ENCODE peak calls at places on chromosomes 4 and X, in ten cellular contexts. A is PC-3, Q is fibroblast of the aortic adventitia, F is astrocyte of the spinal cord, L is lower lobe of right lung, S is SK-N-SH, U is brain microvascular endothelial cell, Z is endothelial cell, Y is GM23338, K is AG04450. P is an unnamed sample.

GRCh38 chrX:17414839-17415238 is 39.8 kb downstream of the NHS start:
- DNase-seq in A (no peak), Q (no peak), F (no peak), L (no peak), S (no peak), U (no peak), Z (peak), Y (peak), K (no peak), P (no peak)

GRCh38 chr4:39635023-39635422 is 3.6 kb downstream of the SMIM14 start:
- DNase-seq in A (peak), Q (peak), F (no peak), L (no peak), S (no peak), U (no peak), Z (no peak), Y (peak), K (no peak), P (no peak)

GRCh38 chr4:172809998-172810397 is 358.6 kb upstream of the GALNT7 start:
- DNase-seq in A (no peak), Q (no peak), F (no peak), L (no peak), S (no peak), U (no peak), Z (no peak), Y (no peak), K (no peak), P (no peak)

GRCh38 chr4:173860079-173860478 is 330.1 kb upstream of the HAND2 start:
- DNase-seq in A (no peak), Q (no peak), F (no peak), L (no peak), S (no peak), U (no peak), Z (no peak), Y (no peak), K (no peak), P (no peak)

GRCh38 chrX:151396042-151396826 is 772 bp upstream of the VMA21 start:
- DNase-seq in A (peak), Q (peak), F (peak), L (peak), S (peak), U (peak), Z (no peak), Y (peak), K (peak), P (no peak)

GRCh38 chrX:107677501-107677901 is 49.2 kb downstream of the PRPS1 start:
- DNase-seq in A (peak), Q (no peak), F (peak), L (no peak), S (no peak), U (peak), Z (no peak), Y (peak), K (no peak), P (no peak)

GRCh38 chr4:102339018-102339417 is 6.3 kb downstream of the SLC39A8 start:
- DNase-seq in A (peak), Q (no peak), F (no peak), L (no peak), S (no peak), U (no peak), Z (no peak), Y (no peak), K (no peak), P (no peak)

GRCh38 chrX:132263127-132263526 is 43.9 kb upstream of the RAP2C start:
- DNase-seq in A (no peak), Q (no peak), F (no peak), L (no peak), S (no peak), U (no peak), Z (no peak), Y (no peak), K (no peak), P (no peak)

GRCh38 chrX:724256-724655 is 93.7 kb downstream of the SHOX start:
- DNase-seq in A (no peak), Q (peak), F (no peak), L (no peak), S (no peak), U (no peak), Z (no peak), Y (no peak), K (no peak), P (no peak)

GRCh38 chrX:17876135-17876534 is 15.0 kb upstream of the RAI2 start:
- DNase-seq in A (peak), Q (no peak), F (no peak), L (no peak), S (no peak), U (no peak), Z (no peak), Y (peak), K (no peak), P (no peak)

GRCh38 chrX:154349979-154350378 is 24.5 kb downstream of the FLNA start:
- DNase-seq in A (no peak), Q (no peak), F (no peak), L (peak), S (no peak), U (no peak), Z (no peak), Y (no peak), K (no peak), P (no peak)

GRCh38 chr4:177907736-177908424 is 465.6 kb upstream of the AGA start:
- DNase-seq in A (no peak), Q (no peak), F (no peak), L (no peak), S (no peak), U (no peak), Z (peak), Y (peak), K (no peak), P (no peak)

GRCh38 chrX:147958316-147958715 is 22.8 kb upstream of the FMR1NB start:
- DNase-seq in A (peak), Q (peak), F (peak), L (no peak), S (no peak), U (peak), Z (no peak), Y (no peak), K (peak), P (peak)

GRCh38 chr4:71857713-71858451 is 74.0 kb upstream of the GC start:
- DNase-seq in A (no peak), Q (no peak), F (no peak), L (no peak), S (no peak), U (no peak), Z (peak), Y (peak), K (no peak), P (no peak)

GRCh38 chr4:107619065-107619464 is 101.0 kb downstream of the PAPSS1 start:
- DNase-seq in A (no peak), Q (peak), F (peak), L (no peak), S (no peak), U (peak), Z (no peak), Y (no peak), K (peak), P (peak)

GRCh38 chr4:88709989-88710388 is 12.4 kb upstream of the NAP1L5 start:
- DNase-seq in A (no peak), Q (no peak), F (no peak), L (no peak), S (no peak), U (no peak), Z (no peak), Y (no peak), K (no peak), P (no peak)

GRCh38 chrX:3728454-3728853 is 15.0 kb upstream of the PRKX start:
- DNase-seq in A (no peak), Q (peak), F (peak), L (no peak), S (no peak), U (peak), Z (no peak), Y (no peak), K (peak), P (peak)

GRCh38 chr4:138981930-138982390 is 33.6 kb upstream of the NOCT start:
- DNase-seq in A (peak), Q (peak), F (peak), L (no peak), S (no peak), U (peak), Z (no peak), Y (peak), K (peak), P (peak)

GRCh38 chr4:183987529-183987946 is 82.4 kb downstream of the STOX2 start:
- DNase-seq in A (peak), Q (peak), F (peak), L (peak), S (peak), U (peak), Z (no peak), Y (peak), K (peak), P (peak)

GRCh38 chr4:162497564-162498167 is 333.9 kb upstream of the FSTL5 start:
- DNase-seq in A (peak), Q (peak), F (peak), L (no peak), S (peak), U (peak), Z (peak), Y (peak), K (peak), P (peak)

GRCh38 chr4:99221980-99222379 is 2.9 kb upstream of the ADH6 start:
- DNase-seq in A (no peak), Q (peak), F (no peak), L (no peak), S (no peak), U (no peak), Z (no peak), Y (peak), K (no peak), P (no peak)

GRCh38 chr4:41939016-41939623 is 3.9 kb downstream of the TMEM33 start:
- DNase-seq in A (peak), Q (peak), F (no peak), L (no peak), S (no peak), U (no peak), Z (no peak), Y (peak), K (no peak), P (no peak)

GRCh38 chr4:185328586-185328985 is 67.1 kb downstream of the LRP2BP start:
- DNase-seq in A (no peak), Q (no peak), F (no peak), L (no peak), S (no peak), U (no peak), Z (no peak), Y (no peak), K (no peak), P (no peak)

GRCh38 chr4:61522312-61522711 is 322.2 kb downstream of the ADGRL3 start:
- DNase-seq in A (no peak), Q (no peak), F (no peak), L (no peak), S (no peak), U (no peak), Z (no peak), Y (no peak), K (no peak), P (no peak)

GRCh38 chrX:155070975-155071693 is at the start of the genes BRCC3, CMC4 and MTCP1:
- DNase-seq in A (peak), Q (peak), F (peak), L (peak), S (peak), U (peak), Z (peak), Y (peak), K (peak), P (peak)

GRCh38 chrX:139202742-139203410 is 327.7 kb upstream of the F9 start:
- DNase-seq in A (no peak), Q (no peak), F (no peak), L (no peak), S (no peak), U (no peak), Z (peak), Y (peak), K (no peak), P (no peak)

GRCh38 chrX:133685806-133686205 is 270.5 kb upstream of the GPC4 start:
- DNase-seq in A (no peak), Q (no peak), F (no peak), L (no peak), S (peak), U (no peak), Z (no peak), Y (peak), K (no peak), P (no peak)

GRCh38 chr4:152594981-152595916 is 59.4 kb upstream of the FBXW7 start:
- DNase-seq in A (peak), Q (no peak), F (no peak), L (no peak), S (no peak), U (no peak), Z (no peak), Y (no peak), K (no peak), P (no peak)

DNA sequence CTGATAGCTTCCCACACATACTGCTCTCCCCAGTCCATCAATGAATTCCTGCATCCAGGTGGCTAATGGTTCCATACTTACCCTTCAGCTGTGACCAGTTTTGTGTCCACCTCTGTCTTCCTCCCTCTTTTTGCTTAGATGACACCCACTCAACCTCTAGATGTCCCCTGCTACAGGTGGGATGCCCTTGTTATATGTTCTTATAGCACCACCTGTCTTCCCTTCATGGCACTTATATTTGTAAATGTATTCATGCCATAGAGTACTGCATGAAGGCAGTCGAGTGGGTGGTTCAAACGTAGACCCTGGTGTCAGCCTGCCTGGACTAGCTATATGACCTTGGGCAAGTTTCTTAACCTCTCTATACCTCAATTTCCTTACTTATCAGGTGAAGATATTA is 6.5 kb upstream of the USP46 start:
- DNase-seq in A (peak), Q (no peak), F (no peak), L (no peak), S (peak), U (no peak), Z (no peak), Y (peak), K (no peak), P (no peak)
- TF ChIP-seq CTCF in A (peak), Q (peak), F (peak), L (peak), S (peak), U (peak), Z (no peak), Y (peak), K (peak), P (peak)

DNA sequence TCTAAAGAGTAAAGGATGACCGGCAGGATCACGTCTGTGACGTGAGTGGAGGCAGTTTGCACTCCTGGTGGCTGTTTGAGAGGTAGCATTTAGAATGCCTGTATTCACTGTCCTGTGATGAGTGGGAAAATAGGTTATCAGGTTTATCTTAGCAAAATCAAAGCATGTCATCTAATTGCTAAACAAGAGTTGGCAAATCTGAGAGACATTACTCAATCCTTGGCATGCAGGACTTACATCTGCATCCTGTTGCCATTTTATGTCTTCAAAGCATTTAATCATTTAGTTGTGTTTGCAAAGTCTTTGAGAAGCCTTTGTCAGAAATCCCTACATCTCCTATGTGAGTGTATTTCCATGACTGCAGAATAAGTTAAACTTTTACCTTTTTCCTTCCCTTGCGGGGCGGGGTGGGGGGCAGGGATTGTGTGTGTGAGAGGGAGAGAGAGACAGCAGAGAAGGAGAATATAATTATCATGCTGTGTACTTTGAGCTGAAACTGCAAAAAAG is 41.4 kb upstream of the MSANTD1 start:
- DNase-seq in A (no peak), Q (peak), F (no peak), L (no peak), S (peak), U (no peak), Z (no peak), Y (no peak), K (no peak), P (peak)
- TF ChIP-seq CTCF in A (no peak), Q (no peak), F (no peak), L (no peak), S (peak), U (no peak), Z (no peak), Y (no peak), K (peak), P (peak)

GRCh38 chrX:149527705-149528104 is 13.1 kb upstream of the EOLA1 start:
- DNase-seq in A (peak), Q (peak), F (peak), L (no peak), S (peak), U (peak), Z (peak), Y (peak), K (no peak), P (peak)
- TF ChIP-seq CTCF in A (peak), Q (peak), F (peak), L (peak), S (peak), U (peak), Z (peak), Y (peak), K (peak), P (peak)

DNA sequence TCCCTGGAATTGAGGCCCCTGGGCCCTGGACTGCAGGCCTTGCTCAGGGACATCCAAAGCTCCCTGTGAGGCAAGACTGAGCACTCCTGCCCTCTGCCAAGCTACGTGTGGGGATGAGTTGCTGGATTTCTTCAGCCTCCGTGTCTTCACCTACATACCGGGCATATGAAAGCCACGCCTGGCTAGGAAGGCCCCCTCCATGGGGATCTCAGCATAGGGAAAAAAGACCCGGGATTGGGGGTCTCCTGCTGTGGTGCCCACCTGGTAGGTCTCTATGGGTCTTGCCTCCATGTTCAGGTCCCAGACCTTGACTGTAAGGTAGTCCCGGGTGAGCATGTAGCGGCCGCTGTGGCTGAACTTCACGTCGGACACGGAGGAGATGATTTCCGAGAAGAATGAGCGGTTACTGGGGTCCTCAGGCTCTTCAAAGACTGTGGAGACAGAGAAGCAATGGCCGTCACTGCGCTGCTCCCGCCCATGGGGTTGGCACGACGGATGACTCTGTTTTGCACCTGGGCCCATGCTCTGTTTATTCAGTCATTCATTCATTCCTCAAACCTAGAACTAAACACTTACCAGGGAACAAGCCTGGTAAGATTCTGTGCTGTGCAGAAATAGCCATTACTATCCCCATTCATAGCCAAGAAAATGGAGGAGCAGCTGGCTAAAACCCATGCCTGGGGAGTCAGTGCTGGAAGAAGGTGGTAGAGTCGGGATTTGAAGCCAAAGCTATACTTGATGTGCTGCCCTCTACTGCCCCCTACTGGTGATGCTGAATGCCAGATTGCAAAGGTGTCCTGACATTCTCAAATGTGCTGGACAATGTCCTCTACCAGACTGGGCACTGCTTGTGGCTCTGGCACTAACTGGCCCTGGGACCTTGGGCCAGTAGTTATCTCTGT is 63.9 kb downstream of the WFS1 start:
- DNase-seq in A (peak), Q (peak), F (no peak), L (no peak), S (no peak), U (no peak), Z (no peak), Y (peak), K (no peak), P (no peak)
- TF ChIP-seq CTCF in A (peak), Q (peak), F (peak), L (peak), S (peak), U (peak), Z (peak), Y (peak), K (peak), P (peak)

GRCh38 chr4:68176904-68177303 is 47.2 kb upstream of the TMPRSS11F start:
- DNase-seq in A (peak), Q (no peak), F (no peak), L (no peak), S (no peak), U (no peak), Z (no peak), Y (no peak), K (no peak), P (no peak)

GRCh38 chr4:68182382-68182820 is 52.7 kb upstream of the TMPRSS11F start:
- DNase-seq in A (no peak), Q (no peak), F (no peak), L (peak), S (no peak), U (no peak), Z (no peak), Y (no peak), K (no peak), P (no peak)

GRCh38 chr4:68175562-68176155 is 46.0 kb upstream of the TMPRSS11F start:
- DNase-seq in A (peak), Q (peak), F (peak), L (no peak), S (peak), U (peak), Z (peak), Y (peak), K (peak), P (peak)

GRCh38 chr4:68180858-68181531 is 51.3 kb upstream of the TMPRSS11F start:
- DNase-seq in A (peak), Q (peak), F (peak), L (no peak), S (no peak), U (no peak), Z (no peak), Y (no peak), K (no peak), P (no peak)

DNA sequence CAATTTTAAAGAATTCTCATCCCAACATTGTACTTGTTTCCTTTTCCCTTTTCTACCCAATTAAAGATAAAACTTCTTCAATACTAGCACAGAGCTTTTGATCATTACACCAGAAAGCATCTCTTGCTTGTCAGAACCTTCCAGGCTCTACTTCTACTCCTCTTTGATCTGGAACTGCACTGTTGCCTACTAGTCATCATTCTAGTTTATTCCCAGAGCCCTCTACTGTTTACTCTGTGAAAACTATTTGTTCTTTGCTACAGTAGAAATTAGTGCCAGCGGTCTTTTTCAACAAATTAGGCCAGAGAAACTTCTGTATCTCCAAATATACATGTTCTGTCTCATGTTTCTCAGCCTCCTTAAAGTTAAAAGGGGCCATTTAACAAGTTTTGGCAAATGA is 46.8 kb upstream of the TMPRSS11F start:
- DNase-seq in A (peak), Q (no peak), F (no peak), L (no peak), S (no peak), U (no peak), Z (no peak), Y (no peak), K (no peak), P (no peak)
- TF ChIP-seq CTCF in A (peak), Q (no peak), F (no peak), L (no peak), S (no peak), U (no peak), Z (no peak), Y (peak), K (peak), P (no peak)

GRCh38 chr4:77305766-77306165 is 148.8 kb downstream of the CCNG2 start:
- DNase-seq in A (no peak), Q (no peak), F (no peak), L (no peak), S (no peak), U (no peak), Z (no peak), Y (no peak), K (no peak), P (no peak)
- TF ChIP-seq CTCF in A (peak), Q (no peak), F (no peak), L (no peak), S (no peak), U (no peak), Z (no peak), Y (no peak), K (no peak), P (peak)

GRCh38 chrX:120692319-120692718 is 62.5 kb upstream of the C1GALT1C1 start:
- DNase-seq in A (no peak), Q (no peak), F (no peak), L (no peak), S (no peak), U (no peak), Z (no peak), Y (no peak), K (no peak), P (no peak)

GRCh38 chrX:120697053-120697452 is 67.2 kb upstream of the C1GALT1C1 start:
- DNase-seq in A (no peak), Q (no peak), F (no peak), L (no peak), S (no peak), U (no peak), Z (no peak), Y (no peak), K (no peak), P (no peak)
- TF ChIP-seq CTCF in A (no peak), Q (no peak), F (no peak), L (no peak), S (no peak), U (no peak), Z (no peak), Y (no peak), K (no peak), P (no peak)